ENCODE peak calls at places on chromosome 5, in five cellular contexts. One of them, this sample, is unnamed.

GRCh38 chr5:166992874-166993722 is 1298.3 kb upstream of the WWC1 start:
- DNase-seq in A549: no peak
- DNase-seq in SW480: no peak
- DNase-seq in activated CD8-positive, alpha-beta T cell treated with anti-CD3 and anti-CD28 coated beads, Interleukin-2, amount 10 ng/mL, durations not matched to agents 7 days and 5 days: no peak
- DNase-seq in left ventricle myocardium superior: no peak
- DNase-seq in this sample: no peak

GRCh38 chr5:179731791-179732411 is 721 bp upstream of the MAML1 start:
- DNase-seq in A549: no peak
- DNase-seq in SW480: peak; percentile 80
- DNase-seq in activated CD8-positive, alpha-beta T cell treated with anti-CD3 and anti-CD28 coated beads, Interleukin-2, amount 10 ng/mL, durations not matched to agents 7 days and 5 days: no peak
- DNase-seq in left ventricle myocardium superior: peak; percentile 42
- DNase-seq in this sample: no peak

GRCh38 chr5:38709678-38710306 is 136.0 kb upstream of the OSMR start:
- DNase-seq in A549: no peak
- DNase-seq in SW480: no peak
- DNase-seq in activated CD8-positive, alpha-beta T cell treated with anti-CD3 and anti-CD28 coated beads, Interleukin-2, amount 10 ng/mL, durations not matched to agents 7 days and 5 days: no peak
- DNase-seq in left ventricle myocardium superior: no peak
- DNase-seq in this sample: no peak

GRCh38 chr5:99955962-99956361 is 579.2 kb upstream of the FAM174A start:
- DNase-seq in A549: no peak
- DNase-seq in SW480: no peak
- DNase-seq in activated CD8-positive, alpha-beta T cell treated with anti-CD3 and anti-CD28 coated beads, Interleukin-2, amount 10 ng/mL, durations not matched to agents 7 days and 5 days: no peak
- DNase-seq in left ventricle myocardium superior: no peak
- DNase-seq in this sample: no peak

GRCh38 chr5:54946306-54946705 is 39.1 kb downstream of the ESM1 start:
- DNase-seq in A549: no peak
- DNase-seq in SW480: no peak
- DNase-seq in activated CD8-positive, alpha-beta T cell treated with anti-CD3 and anti-CD28 coated beads, Interleukin-2, amount 10 ng/mL, durations not matched to agents 7 days and 5 days: no peak
- DNase-seq in left ventricle myocardium superior: no peak
- DNase-seq in this sample: no peak

GRCh38 chr5:163408311-163408923 is 29.0 kb upstream of the CCNG1 start:
- DNase-seq in A549: peak; percentile 50
- DNase-seq in SW480: peak; percentile 55
- DNase-seq in activated CD8-positive, alpha-beta T cell treated with anti-CD3 and anti-CD28 coated beads, Interleukin-2, amount 10 ng/mL, durations not matched to agents 7 days and 5 days: peak; percentile 68
- DNase-seq in left ventricle myocardium superior: peak; percentile 53
- DNase-seq in this sample: peak; percentile 68

GRCh38 chr5:143135832-143136551 is 267.5 kb downstream of the NR3C1 start:
- DNase-seq in A549: no peak
- DNase-seq in SW480: no peak
- DNase-seq in activated CD8-positive, alpha-beta T cell treated with anti-CD3 and anti-CD28 coated beads, Interleukin-2, amount 10 ng/mL, durations not matched to agents 7 days and 5 days: no peak
- DNase-seq in left ventricle myocardium superior: peak; percentile 49
- DNase-seq in this sample: no peak

GRCh38 chr5:32964246-32964645 is 253.1 kb downstream of the NPR3 start:
- DNase-seq in A549: no peak
- DNase-seq in SW480: no peak
- DNase-seq in activated CD8-positive, alpha-beta T cell treated with anti-CD3 and anti-CD28 coated beads, Interleukin-2, amount 10 ng/mL, durations not matched to agents 7 days and 5 days: no peak
- DNase-seq in left ventricle myocardium superior: no peak
- DNase-seq in this sample: no peak

GRCh38 chr5:42951847-42952411 is 88.2 kb downstream of the ANXA2R start:
- DNase-seq in A549: no peak
- DNase-seq in SW480: no peak
- DNase-seq in activated CD8-positive, alpha-beta T cell treated with anti-CD3 and anti-CD28 coated beads, Interleukin-2, amount 10 ng/mL, durations not matched to agents 7 days and 5 days: peak; percentile 80
- DNase-seq in left ventricle myocardium superior: peak; percentile 48
- DNase-seq in this sample: no peak

GRCh38 chr5:103211858-103212500 is 46.6 kb upstream of the MACIR start:
- DNase-seq in A549: no peak
- DNase-seq in SW480: no peak
- DNase-seq in activated CD8-positive, alpha-beta T cell treated with anti-CD3 and anti-CD28 coated beads, Interleukin-2, amount 10 ng/mL, durations not matched to agents 7 days and 5 days: no peak
- DNase-seq in left ventricle myocardium superior: no peak
- DNase-seq in this sample: no peak

GRCh38 chr5:151684690-151685361 is 1.9 kb downstream of the SPARC start:
- DNase-seq in A549: no peak
- DNase-seq in SW480: peak; percentile 40
- DNase-seq in activated CD8-positive, alpha-beta T cell treated with anti-CD3 and anti-CD28 coated beads, Interleukin-2, amount 10 ng/mL, durations not matched to agents 7 days and 5 days: no peak
- DNase-seq in left ventricle myocardium superior: no peak
- DNase-seq in this sample: peak; percentile 88